ENCODE peak calls at places on chromosomes 4 and X, in four cellular contexts. K is GM23248, F is HCT116, T is neural progenitor cell. P is an unnamed sample.

GRCh38 chr4:87243426-87244053 is 23.1 kb upstream of the KLHL8 start:
- DNase-seq in K (peak; percentile 24), F (no peak), T (no peak), P (peak; percentile 43)

GRCh38 chr4:121421594-121421993 is 40.8 kb upstream of the QRFPR start:
- DNase-seq in K (peak; percentile 26), F (peak; percentile 13), T (peak; percentile 35), P (peak; percentile 66)

GRCh38 chr4:64158648-64159326 is 250.5 kb downstream of the TECRL start:
- DNase-seq in K (peak; percentile 65), F (peak; percentile 12), T (peak; percentile 82), P (peak; percentile 86)

GRCh38 chr4:46975841-46976551 is 17.4 kb downstream of the GABRA4 start:
- DNase-seq in K (no peak), F (no peak), T (no peak), P (no peak)

GRCh38 chrX:82163701-82164100 is 961.8 kb downstream of the SH3BGRL start:
- DNase-seq in K (peak; percentile 1), F (no peak), T (no peak), P (no peak)

GRCh38 chrX:22141061-22141460 is 108.9 kb downstream of the PHEX start:
- DNase-seq in K (peak; percentile 26), F (no peak), T (no peak), P (no peak)

GRCh38 chr4:87058272-87059073 is 123.7 kb downstream of the AFF1 start:
- DNase-seq in K (peak; percentile 51), F (peak; percentile 29), T (peak; percentile 72), P (peak; percentile 47)

GRCh38 chr4:100190643-100191600 is 654 bp upstream of the DDIT4L start:
- DNase-seq in K (peak; percentile 73), F (no peak), T (peak; percentile 59), P (peak; percentile 49)

DNA sequence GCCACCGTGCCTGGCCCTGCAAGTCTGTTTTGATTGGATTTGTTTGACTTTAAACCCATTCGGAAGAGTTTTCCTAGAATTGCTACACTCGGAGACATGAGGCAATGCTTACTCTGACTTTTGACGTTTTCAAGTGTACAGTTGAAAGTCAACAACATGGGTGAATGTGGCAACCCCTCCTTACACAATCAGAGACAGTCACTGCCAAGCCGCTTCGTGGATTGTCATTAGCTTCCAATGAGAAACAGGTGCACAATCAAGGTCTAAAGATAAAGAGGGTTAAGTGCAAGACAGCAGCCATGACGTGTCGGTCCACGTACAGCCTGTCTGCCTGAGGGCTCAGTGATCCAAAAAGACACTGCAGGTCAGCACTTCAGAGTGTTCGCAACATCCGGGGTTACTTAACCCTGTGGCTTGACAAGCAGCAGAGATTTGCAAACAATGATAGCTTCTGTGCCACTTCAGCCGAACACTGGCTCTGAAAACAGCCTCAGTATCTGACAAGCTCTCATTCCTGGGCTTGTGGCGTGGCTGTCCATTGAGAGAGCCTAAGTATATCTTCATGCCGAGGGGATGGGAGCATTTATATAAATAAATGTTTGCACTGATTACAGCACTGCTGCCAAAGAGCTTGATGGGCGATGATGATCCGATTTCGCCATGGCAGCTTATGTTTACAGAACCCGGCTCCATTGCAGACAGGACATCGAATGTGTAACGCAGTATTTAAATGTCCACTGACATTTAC is 180.0 kb downstream of the DHRSX start:
- DNase-seq in K (peak; percentile 58), F (no peak), T (no peak), P (no peak)
- TF ChIP-seq EZH2phosphoT487 in K (no peak), F (no peak), T (no peak), P (no peak)

DNA sequence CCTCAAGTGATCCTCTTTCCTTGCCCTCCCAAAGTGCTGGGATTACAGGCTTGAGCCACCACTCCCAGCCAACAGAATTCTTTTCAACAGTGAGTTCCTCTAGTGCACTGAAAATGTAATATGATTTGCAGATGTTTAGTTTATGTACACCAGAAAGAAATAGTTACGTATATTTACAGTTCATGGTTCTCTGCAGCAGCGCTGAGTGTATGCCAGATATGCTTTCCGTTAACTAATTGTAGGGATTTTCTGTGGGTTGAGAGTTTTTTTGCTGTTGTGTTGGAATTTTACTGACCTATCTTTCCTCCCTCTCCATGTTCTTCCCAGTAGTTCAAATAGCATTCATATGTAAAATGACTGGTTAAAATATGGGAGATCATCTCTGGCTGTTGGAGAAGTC is 44.0 kb downstream of the GAB1 start:
- DNase-seq in K (no peak), F (no peak), T (no peak), P (no peak)
- H3K4me1 ChIP-seq in K (peaks cover 33% of the 10 kb centered on the region), F (no peaks in the 10 kb centered on the region), T (peaks cover 7% of the 10 kb centered on the region), P (peaks cover 65% of the 10 kb centered on the region)

DNA sequence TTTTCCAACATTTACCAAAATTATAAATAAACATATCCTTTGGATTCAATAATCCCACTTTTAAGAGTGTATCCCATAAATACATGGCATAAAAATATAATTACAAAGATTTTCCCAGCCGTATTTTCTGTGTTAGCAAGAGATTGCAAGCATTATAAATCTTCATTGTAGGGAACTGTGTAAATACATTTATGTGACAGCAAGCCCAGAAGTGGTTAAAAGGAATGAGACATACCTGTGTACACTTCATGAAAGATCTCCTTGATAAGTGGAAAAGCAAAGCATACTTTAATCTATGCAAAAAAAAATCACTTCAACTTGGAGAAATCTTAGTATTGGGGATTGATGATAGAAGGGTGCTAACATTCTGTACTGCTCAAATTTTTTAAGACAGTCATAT is 173.1 kb downstream of the GASK1B start:
- DNase-seq in K (no peak), F (no peak), T (no peak), P (no peak)
- H3K4me3 ChIP-seq in K (no peak overlapping the region), F (no peak overlapping the region), T (no peak overlapping the region), P (no peak overlapping the region)

GRCh38 chr4:148355442-148356123 is 86.6 kb downstream of the NR3C2 start:
- DNase-seq in K (no peak), F (no peak), T (no peak), P (no peak)
- TF ChIP-seq EZH2phosphoT487 in K (no peak), F (no peak), T (no peak), P (no peak)